ENCODE peak calls at places on chromosomes 2 and 18, in six cellular contexts. One of them, this sample, is unnamed.

GRCh38 chr2:63790913-63791312 is 50.8 kb upstream of the UGP2 start:
- DNase-seq in cardiac muscle cell: peak
- DNase-seq in right atrium auricular region: no peak
- DNase-seq in fibroblast of the aortic adventitia: peak
- DNase-seq in fibroblast of pulmonary artery: peak
- DNase-seq in astrocyte of the cerebellum: peak
- DNase-seq in this sample: peak

GRCh38 chr2:173898178-173898668 is 67.0 kb downstream of the SP3 start:
- DNase-seq in cardiac muscle cell: no peak
- DNase-seq in right atrium auricular region: no peak
- DNase-seq in fibroblast of the aortic adventitia: no peak
- DNase-seq in fibroblast of pulmonary artery: no peak
- DNase-seq in astrocyte of the cerebellum: no peak
- DNase-seq in this sample: no peak

GRCh38 chr2:98554116-98554861 is 54.0 kb downstream of the COA5 start:
- DNase-seq in cardiac muscle cell: no peak
- DNase-seq in right atrium auricular region: no peak
- DNase-seq in fibroblast of the aortic adventitia: no peak
- DNase-seq in fibroblast of pulmonary artery: no peak
- DNase-seq in astrocyte of the cerebellum: no peak
- DNase-seq in this sample: no peak

GRCh38 chr2:217709496-217710217 is 293.1 kb downstream of the TNS1 start:
- DNase-seq in cardiac muscle cell: no peak
- DNase-seq in right atrium auricular region: no peak
- DNase-seq in fibroblast of the aortic adventitia: no peak
- DNase-seq in fibroblast of pulmonary artery: no peak
- DNase-seq in astrocyte of the cerebellum: no peak
- DNase-seq in this sample: peak

GRCh38 chr2:218289639-218290315 is 2.5 kb downstream of the TMBIM1 start:
- DNase-seq in cardiac muscle cell: peak
- DNase-seq in right atrium auricular region: no peak
- DNase-seq in fibroblast of the aortic adventitia: peak
- DNase-seq in fibroblast of pulmonary artery: peak
- DNase-seq in astrocyte of the cerebellum: no peak
- DNase-seq in this sample: peak

GRCh38 chr2:12456293-12457151 is 260.2 kb upstream of the TRIB2 start:
- DNase-seq in cardiac muscle cell: peak
- DNase-seq in right atrium auricular region: peak
- DNase-seq in fibroblast of the aortic adventitia: peak
- DNase-seq in fibroblast of pulmonary artery: peak
- DNase-seq in astrocyte of the cerebellum: peak
- DNase-seq in this sample: peak

GRCh38 chr2:112733449-112733848 is 12.6 kb downstream of the NT5DC4 start:
- DNase-seq in cardiac muscle cell: no peak
- DNase-seq in right atrium auricular region: no peak
- DNase-seq in fibroblast of the aortic adventitia: peak
- DNase-seq in fibroblast of pulmonary artery: no peak
- DNase-seq in astrocyte of the cerebellum: no peak
- DNase-seq in this sample: no peak

GRCh38 chr2:86157009-86157556 is 38.2 kb downstream of the IMMT start:
- DNase-seq in cardiac muscle cell: no peak
- DNase-seq in right atrium auricular region: no peak
- DNase-seq in fibroblast of the aortic adventitia: no peak
- DNase-seq in fibroblast of pulmonary artery: no peak
- DNase-seq in astrocyte of the cerebellum: no peak
- DNase-seq in this sample: no peak

GRCh38 chr18:46469186-46469915 is 187.7 kb downstream of the LOXHD1 start:
- DNase-seq in cardiac muscle cell: no peak
- DNase-seq in right atrium auricular region: no peak
- DNase-seq in fibroblast of the aortic adventitia: peak
- DNase-seq in fibroblast of pulmonary artery: no peak
- DNase-seq in astrocyte of the cerebellum: peak
- DNase-seq in this sample: no peak

GRCh38 chr2:18662689-18663088 is 73.3 kb upstream of the NT5C1B start:
- DNase-seq in cardiac muscle cell: no peak
- DNase-seq in right atrium auricular region: no peak
- DNase-seq in fibroblast of the aortic adventitia: no peak
- DNase-seq in fibroblast of pulmonary artery: no peak
- DNase-seq in astrocyte of the cerebellum: no peak
- DNase-seq in this sample: no peak

GRCh38 chr2:73611867-73612266 is 30.4 kb downstream of the NAT8 start:
- DNase-seq in cardiac muscle cell: no peak
- DNase-seq in right atrium auricular region: no peak
- DNase-seq in fibroblast of the aortic adventitia: no peak
- DNase-seq in fibroblast of pulmonary artery: no peak
- DNase-seq in astrocyte of the cerebellum: no peak
- DNase-seq in this sample: no peak

GRCh38 chr2:201932511-201932910 is 101.1 kb upstream of the FZD7 start:
- DNase-seq in cardiac muscle cell: no peak
- DNase-seq in right atrium auricular region: no peak
- DNase-seq in fibroblast of the aortic adventitia: no peak
- DNase-seq in fibroblast of pulmonary artery: no peak
- DNase-seq in astrocyte of the cerebellum: no peak
- DNase-seq in this sample: peak

GRCh38 chr2:101306410-101306809 is 2.1 kb downstream of the RNF149 start:
- DNase-seq in cardiac muscle cell: no peak
- DNase-seq in right atrium auricular region: no peak
- DNase-seq in fibroblast of the aortic adventitia: no peak
- DNase-seq in fibroblast of pulmonary artery: no peak
- DNase-seq in astrocyte of the cerebellum: no peak
- DNase-seq in this sample: peak

GRCh38 chr18:62751341-62751821 is 36.0 kb downstream of the PHLPP1 start:
- DNase-seq in cardiac muscle cell: peak
- DNase-seq in right atrium auricular region: no peak
- DNase-seq in fibroblast of the aortic adventitia: peak
- DNase-seq in fibroblast of pulmonary artery: peak
- DNase-seq in astrocyte of the cerebellum: peak
- DNase-seq in this sample: peak

GRCh38 chr2:133780099-133780996 is 212.1 kb upstream of the NCKAP5 start:
- DNase-seq in cardiac muscle cell: peak
- DNase-seq in right atrium auricular region: no peak
- DNase-seq in fibroblast of the aortic adventitia: peak
- DNase-seq in fibroblast of pulmonary artery: peak
- DNase-seq in astrocyte of the cerebellum: peak
- DNase-seq in this sample: peak

GRCh38 chr18:63131944-63132818 is 187.4 kb downstream of the BCL2 start:
- DNase-seq in cardiac muscle cell: no peak
- DNase-seq in right atrium auricular region: no peak
- DNase-seq in fibroblast of the aortic adventitia: no peak
- DNase-seq in fibroblast of pulmonary artery: no peak
- DNase-seq in astrocyte of the cerebellum: no peak
- DNase-seq in this sample: no peak

GRCh38 chr2:48767330-48767729 is 11.8 kb upstream of the LHCGR start:
- DNase-seq in cardiac muscle cell: no peak
- DNase-seq in right atrium auricular region: no peak
- DNase-seq in fibroblast of the aortic adventitia: no peak
- DNase-seq in fibroblast of pulmonary artery: no peak
- DNase-seq in astrocyte of the cerebellum: no peak
- DNase-seq in this sample: no peak

GRCh38 chr2:7096726-7097352 is 179.6 kb downstream of the RNF144A start:
- DNase-seq in cardiac muscle cell: no peak
- DNase-seq in right atrium auricular region: no peak
- DNase-seq in fibroblast of the aortic adventitia: no peak
- DNase-seq in fibroblast of pulmonary artery: no peak
- DNase-seq in astrocyte of the cerebellum: no peak
- DNase-seq in this sample: no peak

GRCh38 chr2:122132292-122132691 is 376.8 kb downstream of the TSN start:
- DNase-seq in cardiac muscle cell: peak
- DNase-seq in right atrium auricular region: no peak
- DNase-seq in fibroblast of the aortic adventitia: no peak
- DNase-seq in fibroblast of pulmonary artery: peak
- DNase-seq in astrocyte of the cerebellum: no peak
- DNase-seq in this sample: peak

GRCh38 chr2:191320881-191321280 is 75.7 kb downstream of the MYO1B start:
- DNase-seq in cardiac muscle cell: no peak
- DNase-seq in right atrium auricular region: no peak
- DNase-seq in fibroblast of the aortic adventitia: no peak
- DNase-seq in fibroblast of pulmonary artery: no peak
- DNase-seq in astrocyte of the cerebellum: no peak
- DNase-seq in this sample: no peak
- H3K4me3 ChIP-seq in cardiac muscle cell: no peak
- H3K4me3 ChIP-seq in right atrium auricular region: no peak
- H3K4me3 ChIP-seq in fibroblast of the aortic adventitia: no peak
- H3K4me3 ChIP-seq in fibroblast of pulmonary artery: no peak
- H3K4me3 ChIP-seq in astrocyte of the cerebellum: no peak
- H3K4me3 ChIP-seq in this sample: no peak

GRCh38 chr2:230975927-230976326 is 20.0 kb upstream of the SPATA3 start:
- DNase-seq in cardiac muscle cell: no peak
- DNase-seq in right atrium auricular region: no peak
- DNase-seq in fibroblast of the aortic adventitia: no peak
- DNase-seq in fibroblast of pulmonary artery: no peak
- DNase-seq in astrocyte of the cerebellum: no peak
- DNase-seq in this sample: no peak
- H3K4me3 ChIP-seq in cardiac muscle cell: no peak
- H3K4me3 ChIP-seq in right atrium auricular region: no peak
- H3K4me3 ChIP-seq in fibroblast of the aortic adventitia: no peak
- H3K4me3 ChIP-seq in fibroblast of pulmonary artery: no peak
- H3K4me3 ChIP-seq in astrocyte of the cerebellum: no peak
- H3K4me3 ChIP-seq in this sample: no peak

DNA sequence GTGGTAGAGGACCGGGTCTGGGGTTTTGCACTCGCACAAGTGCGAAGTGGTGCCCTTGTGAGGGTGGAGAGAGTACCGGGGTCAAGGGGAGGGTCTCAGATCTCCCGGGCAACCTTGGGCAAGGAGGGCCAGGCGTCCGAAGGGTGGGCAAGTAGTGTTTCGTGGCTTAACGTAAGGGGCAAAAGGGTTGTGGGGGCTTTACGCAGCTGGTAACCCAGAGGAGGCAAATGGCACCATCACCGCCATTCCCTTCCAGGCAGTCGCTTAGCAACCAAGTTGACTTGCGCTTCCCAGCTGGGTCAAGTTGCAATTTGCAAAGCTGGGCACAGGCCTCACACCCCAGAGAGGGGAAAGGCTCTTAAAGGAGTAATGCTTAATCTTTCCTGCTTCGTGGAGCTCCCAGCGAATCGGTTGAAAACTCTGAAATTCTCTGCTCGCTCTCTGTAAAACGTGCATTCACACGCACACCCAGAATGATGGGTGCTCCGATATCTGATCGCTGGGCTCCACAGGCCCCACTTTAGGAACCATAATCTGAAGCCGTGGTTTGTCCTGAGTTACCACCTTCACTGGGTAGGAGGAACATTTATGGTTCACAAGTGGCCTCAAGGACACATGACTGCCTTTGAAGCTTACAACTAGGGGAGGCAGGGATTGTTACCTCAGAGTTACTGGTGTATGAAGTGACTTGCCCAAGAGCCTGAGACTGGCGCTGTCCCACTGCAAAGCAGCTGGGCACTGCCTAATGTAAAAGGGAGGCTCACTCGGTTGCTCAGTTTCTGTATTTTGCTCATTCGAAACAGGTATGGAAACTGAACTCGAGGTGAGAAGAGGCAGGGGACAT is 127.9 kb downstream of the UXS1 start:
- DNase-seq in cardiac muscle cell: no peak
- DNase-seq in right atrium auricular region: no peak
- DNase-seq in fibroblast of the aortic adventitia: no peak
- DNase-seq in fibroblast of pulmonary artery: no peak
- DNase-seq in astrocyte of the cerebellum: no peak
- DNase-seq in this sample: no peak
- H3K4me3 ChIP-seq in cardiac muscle cell: peak
- H3K4me3 ChIP-seq in right atrium auricular region: peak
- H3K4me3 ChIP-seq in fibroblast of the aortic adventitia: no peak
- H3K4me3 ChIP-seq in fibroblast of pulmonary artery: no peak
- H3K4me3 ChIP-seq in astrocyte of the cerebellum: peak
- H3K4me3 ChIP-seq in this sample: no peak

GRCh38 chr2:197675246-197675645 is at the start of gene RFTN2:
- DNase-seq in cardiac muscle cell: peak
- DNase-seq in right atrium auricular region: no peak
- DNase-seq in fibroblast of the aortic adventitia: no peak
- DNase-seq in fibroblast of pulmonary artery: peak
- DNase-seq in astrocyte of the cerebellum: no peak
- DNase-seq in this sample: no peak
- H3K4me3 ChIP-seq in cardiac muscle cell: peak
- H3K4me3 ChIP-seq in right atrium auricular region: peak
- H3K4me3 ChIP-seq in fibroblast of the aortic adventitia: peak
- H3K4me3 ChIP-seq in fibroblast of pulmonary artery: peak
- H3K4me3 ChIP-seq in astrocyte of the cerebellum: peak
- H3K4me3 ChIP-seq in this sample: peak

GRCh38 chr2:8477511-8478132 is 204.2 kb upstream of the ID2 start:
- DNase-seq in cardiac muscle cell: no peak
- DNase-seq in right atrium auricular region: no peak
- DNase-seq in fibroblast of the aortic adventitia: no peak
- DNase-seq in fibroblast of pulmonary artery: no peak
- DNase-seq in astrocyte of the cerebellum: no peak
- DNase-seq in this sample: peak
- H3K4me3 ChIP-seq in cardiac muscle cell: no peak
- H3K4me3 ChIP-seq in right atrium auricular region: no peak
- H3K4me3 ChIP-seq in fibroblast of the aortic adventitia: no peak
- H3K4me3 ChIP-seq in fibroblast of pulmonary artery: no peak
- H3K4me3 ChIP-seq in astrocyte of the cerebellum: no peak
- H3K4me3 ChIP-seq in this sample: no peak

This sample was measured in AG10803.